ENCODE peak calls at places on chromosomes 16 and 17, in nine cellular contexts. H, O, A, D, C, X, J, M and G are unnamed samples.

GRCh38 chr16:30095166-30096078 is 591 bp downstream of the YPEL3 start:
- DNase-seq in X (no peak), M (no peak), D (no peak), H (no peak), A (no peak), C (no peak), J (no peak), O (peak; percentile 48), G (no peak)

GRCh38 chr16:79128706-79129105 is 471.8 kb downstream of the MAF start:
- DNase-seq in C (no peak), A (no peak), M (no peak), X (no peak), D (no peak), O (no peak), J (no peak), H (no peak), G (no peak)

GRCh38 chr16:11632455-11632921 is 35.8 kb upstream of the SNN start:
- DNase-seq in C (no peak), J (no peak), M (no peak), O (no peak), H (no peak), D (peak; percentile 65), X (no peak), A (no peak), G (peak; percentile 52)

GRCh38 chr17:76551685-76552084 is 11.8 kb downstream of the PRCD start:
- DNase-seq in C (no peak), A (no peak), X (no peak), D (no peak), H (no peak), O (no peak), M (no peak), J (no peak), G (no peak)

GRCh38 chr17:59221159-59221847 is 992 bp downstream of the GDPD1 start:
- DNase-seq in O (no peak), D (no peak), X (no peak), C (no peak), M (no peak), J (no peak), A (no peak), H (no peak), G (no peak)

GRCh38 chr16:73232555-73233422 is 184.9 kb upstream of the ZFHX3 start:
- DNase-seq in C (no peak), A (no peak), O (no peak), M (peak; percentile 56), X (no peak), J (no peak), D (peak; percentile 54), H (no peak), G (no peak)

GRCh38 chr17:47733047-47733413 is at the start of gene TBX21:
- DNase-seq in C (peak; percentile 14), H (peak; percentile 47), D (peak; percentile 65), J (peak; percentile 85), A (peak; percentile 78), X (peak; percentile 86), O (peak; percentile 59), M (peak; percentile 90), G (no peak)

GRCh38 chr17:40190197-40191021 is 13.1 kb downstream of the RAPGEFL1 start:
- DNase-seq in D (no peak), X (no peak), C (no peak), M (peak; percentile 87), O (peak; percentile 16), H (peak; percentile 65), A (no peak), J (no peak), G (no peak)

GRCh38 chr16:8859913-8860881 is 8.6 kb downstream of the CARHSP1 start:
- DNase-seq in M (no peak), X (no peak), J (no peak), A (no peak), C (no peak), O (no peak), H (no peak), D (peak; percentile 65), G (no peak)

GRCh38 chr16:27169511-27170071 is 33.7 kb upstream of the KDM8 start:
- DNase-seq in M (no peak), D (no peak), O (peak; percentile 51), H (peak; percentile 27), A (peak; percentile 32), J (peak; percentile 61), C (no peak), X (peak; percentile 55), G (no peak)

GRCh38 chr16:19238386-19238785 is 47.1 kb upstream of the CLEC19A start:
- DNase-seq in A (no peak), O (no peak), C (no peak), J (no peak), D (no peak), H (peak; percentile 92), X (no peak), M (no peak), G (no peak)

GRCh38 chr17:69961488-69962145 is 113.4 kb upstream of the KCNJ16 start:
- DNase-seq in X (no peak), D (no peak), M (peak; percentile 7), J (no peak), C (no peak), O (no peak), A (no peak), H (no peak), G (no peak)

GRCh38 chr17:77325826-77326581 is 185.2 kb downstream of the SEC14L1 start:
- DNase-seq in C (no peak), O (no peak), D (peak; percentile 57), X (no peak), H (no peak), A (no peak), J (no peak), M (no peak), G (peak; percentile 47)

GRCh38 chr17:44115585-44116415 is 7.6 kb downstream of the HDAC5 start:
- DNase-seq in H (no peak), M (peak; percentile 81), J (no peak), C (peak; percentile 16), A (no peak), X (no peak), O (no peak), D (peak; percentile 55), G (no peak)

GRCh38 chr17:67624886-67625656 is 92.7 kb upstream of the NOL11 start:
- DNase-seq in M (no peak), J (no peak), H (peak; percentile 37), C (peak; percentile 39), O (no peak), A (no peak), D (no peak), X (no peak), G (no peak)